ENCODE peak calls at places on chromosomes 2 and 18, in five cellular contexts. Z is stomach, L is NB4, R is body of pancreas, U is tibial nerve. A is an unnamed sample.

GRCh38 chr2:121895723-121896571 is 140.5 kb downstream of the TSN start:
- DNase-seq in Z (no peak), L (no peak), R (no peak), U (no peak), A (no peak)

GRCh38 chr2:46873632-46874068 is 42.0 kb downstream of the MCFD2 start:
- DNase-seq in Z (peak; percentile 59), L (peak; percentile 89), R (peak; percentile 52), U (peak; percentile 41), A (peak; percentile 22)

GRCh38 chr2:58146707-58147106 is 94.4 kb downstream of the FANCL start:
- DNase-seq in Z (no peak), L (no peak), R (no peak), U (no peak), A (no peak)

GRCh38 chr18:6557470-6558245 is 142.9 kb upstream of the L3MBTL4 start:
- DNase-seq in Z (no peak), L (no peak), R (no peak), U (peak; percentile 29), A (no peak)

GRCh38 chr2:6554403-6554802 is 311.3 kb downstream of the CMPK2 start:
- DNase-seq in Z (no peak), L (no peak), R (no peak), U (no peak), A (no peak)

GRCh38 chr2:236674238-236674637 is 104.6 kb downstream of the ACKR3 start:
- DNase-seq in Z (no peak), L (no peak), R (no peak), U (no peak), A (no peak)

GRCh38 chr2:25274868-25275574 is 66.7 kb downstream of the DNMT3A start:
- DNase-seq in Z (no peak), L (peak; percentile 74), R (no peak), U (no peak), A (no peak)

GRCh38 chr2:114543106-114543806 is 100.8 kb downstream of the DPP10 start:
- DNase-seq in Z (no peak), L (peak; percentile 14), R (peak; percentile 21), U (peak; percentile 14), A (peak; percentile 5)

GRCh38 chr2:194723446-194723845 is 933.6 kb upstream of the SLC39A10 start:
- DNase-seq in Z (no peak), L (no peak), R (no peak), U (no peak), A (no peak)

GRCh38 chr2:21657475-21657874 is 533.7 kb downstream of the TDRD15 start:
- DNase-seq in Z (no peak), L (peak; percentile 16), R (no peak), U (no peak), A (no peak)

GRCh38 chr18:49227456-49227855 is 233.0 kb downstream of the DYM start:
- DNase-seq in Z (no peak), L (no peak), R (no peak), U (no peak), A (no peak)

GRCh38 chr2:7286120-7286519 is 368.9 kb downstream of the RNF144A start:
- DNase-seq in Z (no peak), L (no peak), R (no peak), U (no peak), A (no peak)

GRCh38 chr2:179020156-179020750 is 29.7 kb downstream of the CCDC141 start:
- DNase-seq in Z (peak; percentile 29), L (peak; percentile 38), R (peak; percentile 63), U (no peak), A (peak; percentile 19)

GRCh38 chr18:67477522-67477921 is 39.0 kb downstream of the DSEL start:
- DNase-seq in Z (no peak), L (no peak), R (no peak), U (no peak), A (no peak)

GRCh38 chr2:176581557-176582150 is 312.4 kb downstream of the MTX2 start:
- DNase-seq in Z (no peak), L (no peak), R (no peak), U (no peak), A (no peak)

GRCh38 chr18:31400191-31400590 is 23.6 kb downstream of the DSG4 start:
- DNase-seq in Z (no peak), L (no peak), R (no peak), U (no peak), A (no peak)

GRCh38 chr2:189880963-189881362 is 96.7 kb downstream of the PMS1 start:
- DNase-seq in Z (no peak), L (no peak), R (no peak), U (no peak), A (no peak)

GRCh38 chr2:150639383-150639782 is 151.9 kb upstream of the RND3 start:
- DNase-seq in Z (no peak), L (no peak), R (no peak), U (no peak), A (no peak)

GRCh38 chr18:11149441-11150270 is at the start of gene PIEZO2:
- DNase-seq in Z (peak; percentile 29), L (no peak), R (peak; percentile 51), U (peak; percentile 31), A (peak; percentile 56)
- TF ChIP-seq POLR2A in Z (no peak), L (no peak), R (no peak), U (peak; percentile 71), A (no peak)

DNA sequence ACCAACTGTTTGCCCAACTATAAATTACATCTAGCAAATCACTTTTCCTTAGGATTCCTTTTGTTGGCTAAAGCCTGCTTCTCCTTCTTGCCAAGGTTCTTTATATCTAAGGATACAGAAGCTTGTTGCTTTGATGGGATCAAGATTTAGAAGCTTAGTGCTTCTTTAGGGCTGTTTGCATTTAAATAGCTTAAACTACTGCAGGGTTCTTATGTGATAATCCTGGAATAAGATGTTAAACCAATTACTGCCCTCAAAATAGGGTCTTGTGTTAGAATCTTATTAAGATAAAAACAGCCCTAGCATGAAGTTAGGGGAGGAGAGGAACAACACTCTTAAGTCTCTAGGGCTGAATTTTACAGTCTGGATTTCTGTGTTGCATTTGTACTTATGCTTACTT is 64.2 kb downstream of the KIF5C start:
- DNase-seq in Z (no peak), L (no peak), R (no peak), U (no peak), A (no peak)
- TF ChIP-seq POLR2A in Z (no peak), L (no peak), R (no peak), U (no peak), A (no peak)

GRCh38 chr2:197309369-197310231 is 980 bp downstream of the ANKRD44 start:
- DNase-seq in Z (peak; percentile 41), L (peak; percentile 79), R (peak; percentile 46), U (no peak), A (peak; percentile 15)

GRCh38 chr2:197306691-197307030 is 3.9 kb downstream of the ANKRD44 start:
- DNase-seq in Z (peak; percentile 73), L (peak; percentile 43), R (peak; percentile 84), U (no peak), A (no peak)

GRCh38 chr2:197308635-197309368 is 1.8 kb downstream of the ANKRD44 start:
- DNase-seq in Z (no peak), L (peak; percentile 47), R (no peak), U (no peak), A (no peak)

GRCh38 chr2:197307236-197307932 is 3.2 kb downstream of the ANKRD44 start:
- DNase-seq in Z (no peak), L (peak; percentile 80), R (no peak), U (no peak), A (no peak)

GRCh38 chr2:197307933-197308521 is 2.6 kb downstream of the ANKRD44 start:
- DNase-seq in Z (no peak), L (peak; percentile 46), R (no peak), U (no peak), A (no peak)
- TF ChIP-seq POLR2A in Z (no peak), L (no peak), R (no peak), U (no peak), A (no peak)

GRCh38 chr2:95159690-95160449 is at the start of gene ZNF514:
- DNase-seq in Z (peak; percentile 87), L (peak; percentile 86), R (peak; percentile 84), U (peak; percentile 48), A (peak; percentile 87)
- TF ChIP-seq POLR2A in Z (no peak), L (no peak), R (peak; percentile 43), U (no peak), A (peak; percentile 17)

GRCh38 chr2:69893684-69894481 is at the start of gene SNRNP27:
- DNase-seq in Z (peak; percentile 79), L (peak; percentile 88), R (peak; percentile 82), U (peak; percentile 60), A (peak; percentile 89)
- TF ChIP-seq POLR2A in Z (no peak), L (peak; percentile 45), R (peak; percentile 76), U (peak; percentile 48), A (peak; percentile 79)

DNA sequence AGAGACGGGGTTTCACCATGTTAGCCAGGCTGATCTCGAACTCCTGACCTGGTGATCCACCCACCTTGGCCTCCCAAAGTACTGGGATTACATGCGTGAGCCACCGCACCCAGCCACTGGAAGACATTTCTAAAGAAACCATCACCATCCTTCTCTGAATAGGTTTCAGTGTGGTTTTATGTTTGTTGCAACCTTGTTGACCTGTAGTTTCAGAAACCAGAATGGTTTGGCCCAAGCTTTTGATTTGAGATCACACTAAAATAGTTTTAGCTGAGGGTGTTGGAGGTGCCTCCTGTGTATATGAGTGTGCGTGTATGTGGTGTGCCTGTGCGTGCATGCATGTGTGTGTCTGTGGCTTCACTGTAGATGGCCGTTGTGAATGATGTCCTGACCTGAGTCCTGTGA is 26.2 kb downstream of the INPP4A start:
- DNase-seq in Z (no peak), L (no peak), R (no peak), U (no peak), A (no peak)
- TF ChIP-seq POLR2A in Z (no peak), L (no peak), R (no peak), U (no peak), A (no peak)